ENCODE peak calls at places on chromosomes 13 and 19, in four cellular contexts. One of them, this sample, is unnamed.

GRCh38 chr19:324716-325115 is 19.9 kb downstream of the MIER2 start:
- DNase-seq in PC-3: no peak
- DNase-seq in CD8-positive, alpha-beta T cell: no peak
- DNase-seq in dorsolateral prefrontal cortex: peak
- DNase-seq in this sample: no peak

GRCh38 chr19:15775249-15775648 is 12.2 kb upstream of the OR10H5 start:
- DNase-seq in CD8-positive, alpha-beta T cell: no peak
- DNase-seq in dorsolateral prefrontal cortex: no peak
- DNase-seq in PC-3: no peak
- DNase-seq in this sample: no peak

GRCh38 chr19:7927605-7928333 is 1.8 kb upstream of the CTXN1 start:
- DNase-seq in CD8-positive, alpha-beta T cell: no peak
- DNase-seq in dorsolateral prefrontal cortex: no peak
- DNase-seq in PC-3: no peak
- DNase-seq in this sample: no peak

GRCh38 chr19:6572217-6572616 is 18.7 kb downstream of the CD70 start:
- DNase-seq in dorsolateral prefrontal cortex: no peak
- DNase-seq in PC-3: no peak
- DNase-seq in CD8-positive, alpha-beta T cell: no peak
- DNase-seq in this sample: no peak

GRCh38 chr13:39100996-39101751 is 62.9 kb downstream of the NHLRC3 start:
- DNase-seq in PC-3: no peak
- DNase-seq in dorsolateral prefrontal cortex: no peak
- DNase-seq in CD8-positive, alpha-beta T cell: no peak
- DNase-seq in this sample: peak

GRCh38 chr13:92537485-92537884 is 689.1 kb upstream of the GPC6 start:
- DNase-seq in CD8-positive, alpha-beta T cell: no peak
- DNase-seq in dorsolateral prefrontal cortex: no peak
- DNase-seq in PC-3: no peak
- DNase-seq in this sample: no peak

GRCh38 chr13:50721664-50721976 is 121.9 kb downstream of the DLEU7 start:
- DNase-seq in PC-3: no peak
- DNase-seq in CD8-positive, alpha-beta T cell: no peak
- DNase-seq in dorsolateral prefrontal cortex: no peak
- DNase-seq in this sample: no peak

GRCh38 chr19:31725051-31725450 is 375.8 kb upstream of the TSHZ3 start:
- DNase-seq in dorsolateral prefrontal cortex: no peak
- DNase-seq in CD8-positive, alpha-beta T cell: no peak
- DNase-seq in PC-3: no peak
- DNase-seq in this sample: peak

GRCh38 chr13:100338265-100338664 is 249.4 kb downstream of the PCCA start:
- DNase-seq in PC-3: no peak
- DNase-seq in dorsolateral prefrontal cortex: no peak
- DNase-seq in CD8-positive, alpha-beta T cell: no peak
- DNase-seq in this sample: peak

GRCh38 chr19:48490980-48491792 is 20.4 kb downstream of the LMTK3 start:
- DNase-seq in PC-3: peak
- DNase-seq in CD8-positive, alpha-beta T cell: peak
- DNase-seq in dorsolateral prefrontal cortex: no peak
- DNase-seq in this sample: no peak

GRCh38 chr19:35759697-35760096 is 1.7 kb downstream of the PROSER3 start:
- DNase-seq in CD8-positive, alpha-beta T cell: no peak
- DNase-seq in PC-3: no peak
- DNase-seq in dorsolateral prefrontal cortex: no peak
- DNase-seq in this sample: no peak

GRCh38 chr19:29662604-29663404 is 2.5 kb upstream of the PLEKHF1 start:
- DNase-seq in PC-3: peak
- DNase-seq in CD8-positive, alpha-beta T cell: no peak
- DNase-seq in dorsolateral prefrontal cortex: no peak
- DNase-seq in this sample: peak

GRCh38 chr13:59391696-59392095 is 772.0 kb downstream of the DIAPH3 start:
- DNase-seq in dorsolateral prefrontal cortex: no peak
- DNase-seq in PC-3: peak
- DNase-seq in CD8-positive, alpha-beta T cell: peak
- DNase-seq in this sample: peak

GRCh38 chr13:21576424-21576823 is 27.5 kb downstream of the MICU2 start:
- DNase-seq in CD8-positive, alpha-beta T cell: no peak
- DNase-seq in dorsolateral prefrontal cortex: no peak
- DNase-seq in PC-3: no peak
- DNase-seq in this sample: no peak

GRCh38 chr19:51124729-51125128 is at the start of gene SIGLEC9:
- DNase-seq in CD8-positive, alpha-beta T cell: no peak
- DNase-seq in PC-3: no peak
- DNase-seq in dorsolateral prefrontal cortex: peak
- DNase-seq in this sample: no peak

GRCh38 chr19:604355-604754 is 14.7 kb downstream of the HCN2 start:
- DNase-seq in CD8-positive, alpha-beta T cell: peak
- DNase-seq in dorsolateral prefrontal cortex: no peak
- DNase-seq in PC-3: no peak
- DNase-seq in this sample: no peak

GRCh38 chr13:77184455-77184854 is 142.4 kb downstream of the MYCBP2 start:
- DNase-seq in PC-3: no peak
- DNase-seq in CD8-positive, alpha-beta T cell: no peak
- DNase-seq in dorsolateral prefrontal cortex: no peak
- DNase-seq in this sample: no peak

GRCh38 chr13:71661921-71662320 is 205.1 kb downstream of the DACH1 start:
- DNase-seq in dorsolateral prefrontal cortex: no peak
- DNase-seq in CD8-positive, alpha-beta T cell: no peak
- DNase-seq in PC-3: peak
- DNase-seq in this sample: peak

DNA sequence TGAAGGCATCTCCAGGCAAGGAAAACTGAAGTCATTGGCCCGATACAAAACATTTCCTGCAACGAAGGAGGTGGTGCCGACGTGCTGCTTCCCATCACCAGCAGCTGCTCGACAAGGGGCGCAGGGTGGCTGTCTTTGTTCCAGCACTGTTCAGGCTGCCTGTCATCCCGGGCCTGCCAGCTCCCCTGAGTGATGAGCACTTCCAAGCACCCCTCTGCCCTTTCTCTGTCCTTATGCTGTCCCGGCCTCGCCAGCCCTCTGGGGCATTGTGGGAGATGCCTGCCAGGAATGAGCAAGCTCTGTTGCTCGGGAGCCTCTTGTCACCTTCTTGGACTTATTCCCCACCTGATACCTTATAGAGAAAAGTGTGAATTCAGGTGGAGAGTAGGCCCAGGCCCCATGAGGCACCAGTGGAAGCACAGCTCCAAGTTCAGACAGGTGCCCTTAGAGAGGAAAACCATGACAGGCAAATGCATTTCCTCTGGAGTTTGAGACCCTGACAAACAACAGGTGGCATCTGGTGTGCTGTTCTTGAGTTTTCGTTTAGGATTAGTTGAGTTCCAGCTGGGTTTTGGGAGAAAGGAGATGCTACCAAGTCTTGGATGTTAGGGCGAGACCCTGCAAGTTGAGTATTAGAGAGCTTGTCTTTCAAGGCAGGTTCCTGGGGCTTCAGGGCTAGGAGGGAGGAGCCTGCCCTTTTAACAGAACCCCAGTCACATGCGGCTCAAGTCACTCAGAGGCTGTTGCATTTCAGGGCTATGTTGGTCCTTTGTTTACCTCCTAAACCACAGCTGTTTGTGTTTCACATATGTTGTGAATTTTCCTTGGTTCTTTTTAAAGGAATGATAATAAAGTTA is 21.4 kb downstream of the BBC3 start:
- DNase-seq in dorsolateral prefrontal cortex: no peak
- DNase-seq in PC-3: no peak
- DNase-seq in CD8-positive, alpha-beta T cell: no peak
- DNase-seq in this sample: no peak
- TF ChIP-seq CTCF in dorsolateral prefrontal cortex: no peak
- TF ChIP-seq CTCF in PC-3: no peak
- TF ChIP-seq CTCF in CD8-positive, alpha-beta T cell: no peak
- TF ChIP-seq CTCF in this sample: no peak

GRCh38 chr19:46297700-46298476 is 1.0 kb downstream of the HIF3A start:
- DNase-seq in CD8-positive, alpha-beta T cell: no peak
- DNase-seq in PC-3: no peak
- DNase-seq in dorsolateral prefrontal cortex: no peak
- DNase-seq in this sample: peak

GRCh38 chr19:46298477-46299003 is 1.7 kb downstream of the HIF3A start:
- DNase-seq in PC-3: no peak
- DNase-seq in CD8-positive, alpha-beta T cell: no peak
- DNase-seq in dorsolateral prefrontal cortex: no peak
- DNase-seq in this sample: no peak

GRCh38 chr19:46295401-46296308 is 1.2 kb upstream of the HIF3A start:
- DNase-seq in CD8-positive, alpha-beta T cell: no peak
- DNase-seq in PC-3: no peak
- DNase-seq in dorsolateral prefrontal cortex: no peak
- DNase-seq in this sample: no peak

GRCh38 chr19:46299004-46299509 is 2.2 kb downstream of the HIF3A start:
- DNase-seq in dorsolateral prefrontal cortex: peak
- DNase-seq in CD8-positive, alpha-beta T cell: no peak
- DNase-seq in PC-3: peak
- DNase-seq in this sample: peak

DNA sequence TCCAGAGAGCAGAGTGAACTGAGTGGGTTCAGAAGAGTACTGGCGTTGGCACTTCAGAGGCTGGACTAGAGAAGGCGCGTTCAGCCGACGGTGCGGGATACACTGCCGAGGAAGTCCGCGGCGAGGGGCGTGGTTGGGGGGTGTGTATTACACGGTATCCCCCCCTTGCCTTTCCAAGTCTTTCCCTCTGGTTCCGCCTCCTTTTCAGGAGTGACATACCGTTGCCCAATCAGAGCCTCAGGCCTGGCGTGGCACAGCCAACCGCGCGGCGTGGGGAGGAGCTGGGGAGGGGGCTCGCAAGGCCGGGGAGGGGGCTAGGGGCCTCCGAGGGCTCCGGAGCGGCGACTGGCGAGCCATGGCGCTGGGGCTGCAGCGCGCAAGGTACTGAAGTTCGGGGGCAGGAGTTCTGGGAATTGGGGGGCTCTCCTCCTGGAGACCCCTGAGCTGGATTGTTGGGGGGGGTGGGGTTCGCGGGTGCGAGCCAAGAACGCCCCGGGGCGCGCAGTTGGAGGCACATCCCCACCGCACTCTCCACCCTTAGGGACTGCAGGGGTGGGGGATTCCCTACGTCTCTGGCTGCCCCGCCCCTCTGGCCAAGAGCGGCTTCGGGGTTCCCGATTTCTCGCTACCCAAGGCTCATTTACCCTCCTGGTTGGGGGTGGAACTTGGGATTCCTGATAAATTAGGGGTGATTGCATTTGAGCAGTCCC is at the start of gene HIF3A:
- DNase-seq in PC-3: no peak
- DNase-seq in dorsolateral prefrontal cortex: no peak
- DNase-seq in CD8-positive, alpha-beta T cell: no peak
- DNase-seq in this sample: no peak
- H3K4me3 ChIP-seq in PC-3: no peak
- H3K4me3 ChIP-seq in dorsolateral prefrontal cortex: peak
- H3K4me3 ChIP-seq in CD8-positive, alpha-beta T cell: no peak
- H3K4me3 ChIP-seq in this sample: peak

DNA sequence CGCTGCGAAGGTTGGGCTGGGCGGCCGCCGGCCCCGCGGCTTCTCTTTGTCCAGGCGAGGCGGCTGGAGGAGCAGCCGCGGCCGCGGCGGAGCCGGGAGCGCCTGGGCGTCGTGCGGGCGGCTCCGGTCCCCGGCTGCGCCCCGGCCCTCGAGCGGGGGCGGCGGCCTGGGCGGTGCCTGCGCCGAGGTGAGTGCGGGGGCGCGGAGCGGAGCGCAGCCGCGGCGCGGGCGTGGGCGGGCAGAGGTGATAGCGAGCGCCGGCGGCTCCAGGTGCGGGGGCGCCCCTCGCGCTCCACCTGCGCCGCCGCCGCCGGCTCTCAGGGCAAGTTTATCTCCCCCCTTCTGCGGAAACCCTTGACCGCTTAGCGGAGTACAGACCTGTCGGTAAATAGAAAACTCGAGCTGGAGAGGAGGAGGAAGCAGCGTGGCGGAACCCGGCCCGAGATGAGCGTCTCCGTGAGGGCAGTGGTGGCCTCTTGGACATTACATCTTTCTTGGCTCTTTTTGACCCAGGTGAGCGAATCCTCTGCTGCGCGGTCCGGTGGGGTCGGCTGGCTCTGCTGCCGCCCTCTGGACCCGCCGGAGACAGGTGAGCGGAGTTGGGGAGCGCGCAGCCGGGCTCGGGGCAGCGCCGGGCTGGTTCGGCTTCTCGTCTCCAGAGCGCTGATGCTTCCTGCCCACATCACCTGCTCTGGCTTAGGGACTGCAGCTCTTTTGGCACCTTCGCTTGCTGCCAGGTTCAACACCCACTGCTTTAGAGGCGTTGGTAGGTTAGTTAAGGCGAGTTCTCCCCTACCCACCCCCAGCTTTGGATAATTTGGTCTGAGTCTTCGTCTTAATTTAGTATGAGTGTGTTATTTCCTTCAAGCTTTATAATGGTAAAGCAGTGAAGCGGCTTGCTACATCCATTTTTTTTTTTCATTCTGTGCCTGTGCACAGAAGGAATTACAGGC is at the start of gene MTUS2:
- DNase-seq in PC-3: no peak
- DNase-seq in CD8-positive, alpha-beta T cell: no peak
- DNase-seq in dorsolateral prefrontal cortex: no peak
- DNase-seq in this sample: no peak
- TF ChIP-seq CTCF in PC-3: no peak
- TF ChIP-seq CTCF in CD8-positive, alpha-beta T cell: no peak
- TF ChIP-seq CTCF in dorsolateral prefrontal cortex: no peak
- TF ChIP-seq CTCF in this sample: no peak

GRCh38 chr19:55545913-55546495 is 661 bp upstream of the SBK3 start:
- DNase-seq in PC-3: no peak
- DNase-seq in dorsolateral prefrontal cortex: no peak
- DNase-seq in CD8-positive, alpha-beta T cell: no peak
- DNase-seq in this sample: no peak

GRCh38 chr19:55546822-55547614 is 1.7 kb upstream of the SBK3 start:
- DNase-seq in CD8-positive, alpha-beta T cell: no peak
- DNase-seq in dorsolateral prefrontal cortex: no peak
- DNase-seq in PC-3: peak
- DNase-seq in this sample: peak

GRCh38 chr19:55544014-55544413 is 1.3 kb downstream of the SBK3 start:
- DNase-seq in PC-3: no peak
- DNase-seq in dorsolateral prefrontal cortex: no peak
- DNase-seq in CD8-positive, alpha-beta T cell: no peak
- DNase-seq in this sample: no peak

GRCh38 chr19:55544776-55545439 is 435 bp downstream of the SBK3 start:
- DNase-seq in PC-3: peak
- DNase-seq in dorsolateral prefrontal cortex: no peak
- DNase-seq in CD8-positive, alpha-beta T cell: no peak
- DNase-seq in this sample: no peak

DNA sequence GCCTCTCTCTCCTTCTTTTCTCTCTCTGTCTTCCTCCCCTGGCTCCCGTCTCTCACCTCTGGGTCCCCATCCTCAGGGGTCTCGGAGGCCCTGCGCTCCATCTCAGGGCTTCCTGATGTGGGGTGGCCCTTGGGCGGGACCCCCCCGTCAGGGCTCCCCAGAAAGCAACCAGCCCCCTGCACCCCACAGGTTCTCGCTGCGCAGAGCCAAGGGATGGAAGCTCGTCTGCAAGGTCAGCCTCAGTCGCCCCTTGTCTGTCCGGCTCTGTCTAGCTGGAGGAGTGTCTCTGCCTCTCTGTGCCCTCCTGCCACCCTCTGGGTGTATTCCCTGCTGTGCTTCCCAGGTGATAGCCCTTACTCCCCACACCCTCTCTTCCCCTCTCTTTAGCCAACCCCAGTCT is at the start of gene SBK3:
- DNase-seq in dorsolateral prefrontal cortex: no peak
- DNase-seq in CD8-positive, alpha-beta T cell: no peak
- DNase-seq in PC-3: no peak
- DNase-seq in this sample: no peak
- H3K4me3 ChIP-seq in dorsolateral prefrontal cortex: no peak
- H3K4me3 ChIP-seq in CD8-positive, alpha-beta T cell: no peak
- H3K4me3 ChIP-seq in PC-3: no peak
- H3K4me3 ChIP-seq in this sample: no peak